ENCODE peak calls at places on chromosomes 2 and 18, in four cellular contexts. T is HepG2, U is GM12878, G is K562. D is an unnamed sample.

GRCh38 chr2:101119431-101119830 is 31.8 kb downstream of the TBC1D8 start:
- DNase-seq in G (no peak), T (no peak), U (no peak), D (no peak)

GRCh38 chr2:185006481-185006880 is 408.2 kb downstream of the ZNF804A start:
- DNase-seq in G (no peak), T (no peak), U (no peak), D (no peak)

GRCh38 chr18:78711971-78712370 is 267.6 kb upstream of the SALL3 start:
- DNase-seq in T (no peak), G (no peak), U (no peak), D (no peak)

GRCh38 chr2:106054880-106055655 is 139.0 kb downstream of the UXS1 start:
- DNase-seq in U (no peak), T (no peak), G (no peak), D (no peak)

GRCh38 chr2:133054297-133054696 is 384.3 kb upstream of the LYPD1 start:
- DNase-seq in T (no peak), G (no peak), U (no peak), D (no peak)

GRCh38 chr18:24112874-24113615 is 25.8 kb upstream of the CABYR start:
- DNase-seq in U (no peak), T (peak), G (no peak), D (peak)

GRCh38 chr2:5693288-5694015 is 1.3 kb downstream of the SOX11 start:
- DNase-seq in T (no peak), G (no peak), U (no peak), D (no peak)

GRCh38 chr2:71282493-71282892 is 49.1 kb upstream of the ZNF638 start:
- DNase-seq in G (peak), U (no peak), T (peak), D (peak)

GRCh38 chr2:1101982-1102381 is 151.3 kb downstream of the SNTG2 start:
- DNase-seq in U (no peak), T (no peak), G (no peak), D (no peak)

GRCh38 chr2:208252766-208253492 is 1.9 kb downstream of the IDH1 start:
- DNase-seq in U (no peak), T (peak), G (peak), D (peak)

GRCh38 chr18:23452347-23452727 is 750 bp upstream of the RIOK3 start:
- DNase-seq in G (no peak), T (no peak), U (no peak), D (no peak)

GRCh38 chr2:188369365-188369764 is 77.7 kb downstream of the GULP1 start:
- DNase-seq in U (no peak), T (peak), G (peak), D (peak)

GRCh38 chr2:96914332-96914731 is 44.5 kb upstream of the SEMA4C start:
- DNase-seq in G (no peak), U (no peak), T (no peak), D (no peak)

GRCh38 chr2:29702276-29702675 is 219.1 kb downstream of the ALK start:
- DNase-seq in U (no peak), T (no peak), G (no peak), D (no peak)

GRCh38 chr2:88265352-88265960 is 95.3 kb downstream of the THNSL2 start:
- DNase-seq in G (peak), T (peak), U (peak), D (peak)

GRCh38 chr2:200477667-200478121 is 32.2 kb downstream of the KCTD18 start:
- DNase-seq in U (no peak), G (no peak), T (no peak), D (no peak)

GRCh38 chr2:118255771-118256372 is 167.6 kb downstream of the INSIG2 start:
- DNase-seq in T (no peak), G (no peak), U (no peak), D (no peak)
- TF ChIP-seq MAX in T (no peak), G (no peak), U (no peak), D (no peak)

GRCh38 chr2:211133766-211134165 is 577.4 kb downstream of the CPS1 start:
- DNase-seq in G (no peak), T (no peak), U (no peak), D (no peak)
- TF ChIP-seq JUNB in G (no peak), T (no peak), U (no peak), D (no peak)

GRCh38 chr2:240451791-240452470 is 16.5 kb downstream of the GPC1 start:
- DNase-seq in T (no peak), U (no peak), G (no peak), D (no peak)

GRCh38 chr2:240451108-240451611 is 15.7 kb downstream of the GPC1 start:
- DNase-seq in U (no peak), T (no peak), G (no peak), D (no peak)

GRCh38 chr2:240448387-240449274 is 13.2 kb downstream of the GPC1 start:
- DNase-seq in U (no peak), G (no peak), T (no peak), D (no peak)

GRCh38 chr2:240449764-240450531 is 14.5 kb downstream of the GPC1 start:
- DNase-seq in T (no peak), G (no peak), U (no peak), D (no peak)

GRCh38 chr2:240450532-240451107 is 15.2 kb downstream of the GPC1 start:
- DNase-seq in U (no peak), T (no peak), G (no peak), D (no peak)
- TF ChIP-seq MAX in U (no peak), T (no peak), G (no peak), D (peak)

DNA sequence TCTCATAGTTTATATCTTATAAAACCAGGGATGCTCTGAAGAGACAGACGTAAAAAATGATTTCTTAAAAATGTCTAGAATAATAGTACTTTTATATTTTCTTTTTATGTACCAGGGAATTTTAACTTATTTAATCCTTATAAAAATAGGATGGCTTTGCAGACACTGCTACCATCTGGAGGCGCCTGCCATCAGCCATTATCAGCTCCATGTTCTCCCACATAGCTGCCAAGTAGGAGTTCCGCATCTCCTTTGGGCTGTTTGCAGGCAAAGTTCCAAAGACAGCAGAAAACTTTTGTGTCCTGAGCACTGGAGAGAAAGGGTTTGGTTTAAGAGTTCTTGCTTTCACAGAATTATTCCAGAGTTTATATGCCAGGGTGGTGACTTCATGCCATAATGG is 69.2 kb downstream of the MTX2 start:
- DNase-seq in U (no peak), G (no peak), T (no peak), D (no peak)
- TF ChIP-seq JUNB in U (no peak), G (no peak), T (no peak), D (no peak)

DNA sequence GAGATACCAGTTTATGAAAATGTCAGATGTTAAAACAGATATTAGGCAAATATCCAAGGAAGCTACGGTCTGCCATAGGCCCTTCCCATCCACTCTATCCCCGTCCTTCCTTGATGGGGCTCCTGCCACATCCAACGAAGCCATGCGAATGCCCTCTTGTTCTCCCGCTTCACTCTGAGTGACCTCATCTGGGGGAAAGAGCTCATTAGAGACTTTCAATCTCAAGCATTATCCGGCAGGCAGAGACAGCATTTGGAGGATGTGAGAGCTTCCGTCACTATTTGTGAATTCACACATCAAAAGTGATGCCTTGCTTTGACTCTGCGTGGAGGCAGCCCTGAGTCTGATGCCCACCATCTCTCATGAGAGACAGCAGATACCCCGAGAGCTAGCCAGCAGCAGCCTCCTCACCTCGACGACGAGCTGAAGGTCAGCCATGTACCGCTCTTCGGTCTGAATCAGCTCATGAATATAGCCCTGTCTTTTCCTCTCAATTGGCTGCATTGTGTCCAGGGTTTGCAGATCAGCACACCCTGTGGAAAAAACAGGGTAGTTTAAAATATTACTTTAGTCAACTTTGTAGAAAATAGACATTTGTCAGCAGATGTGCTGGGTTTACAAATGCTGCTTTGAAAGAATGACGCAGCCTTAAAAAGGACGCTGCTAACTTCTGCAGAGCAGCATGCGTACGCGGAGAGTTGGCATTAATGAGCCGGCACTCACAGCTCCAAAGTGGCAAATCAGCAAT is 45.9 kb downstream of the FAM228A start:
- DNase-seq in G (no peak), T (no peak), U (no peak), D (no peak)
- TF ChIP-seq MAX in G (no peak), T (no peak), U (no peak), D (no peak)

DNA sequence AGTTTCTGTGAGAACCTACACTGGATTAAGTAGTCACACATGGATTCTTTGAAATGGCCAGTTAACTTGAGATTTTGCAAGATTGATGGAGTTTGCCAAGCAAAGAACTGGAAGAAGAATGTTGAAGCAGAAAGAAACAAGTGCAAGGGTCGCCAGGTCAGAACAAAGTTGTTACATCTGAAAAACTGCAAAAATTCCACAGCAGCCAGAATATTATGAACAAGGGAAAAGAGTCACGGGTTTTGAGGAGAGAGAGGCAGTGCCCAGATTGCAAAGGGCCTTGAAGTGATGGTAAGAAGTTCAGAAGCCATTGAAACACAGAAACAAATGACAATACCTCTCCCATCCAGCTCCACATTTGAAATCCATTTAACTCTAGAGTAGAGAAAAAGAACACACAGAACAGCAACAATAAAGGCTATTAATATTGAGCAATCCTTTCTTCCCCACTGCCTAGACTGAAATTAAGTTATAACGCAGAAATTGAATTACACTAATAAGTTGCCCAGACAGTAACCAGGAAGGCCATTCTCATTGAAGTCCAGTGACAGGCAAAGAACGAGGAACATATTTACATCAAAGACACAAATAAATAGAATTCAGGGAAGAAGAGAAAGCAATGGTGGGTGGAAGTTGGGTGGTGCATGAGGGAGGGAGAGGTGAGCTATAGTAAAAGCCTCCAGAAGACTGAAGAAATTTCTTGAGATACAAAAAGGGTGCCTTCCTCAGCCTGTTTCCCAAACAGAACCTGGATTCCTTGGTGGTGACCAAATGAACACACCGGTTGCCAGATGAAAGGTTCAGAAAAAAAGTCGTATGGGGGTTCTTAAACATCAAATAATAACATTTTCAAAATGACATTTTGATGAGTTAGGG is 80.6 kb downstream of the ARHGAP15 start:
- DNase-seq in U (no peak), T (no peak), G (no peak), D (no peak)
- TF ChIP-seq JUNB in U (no peak), T (no peak), G (no peak), D (no peak)

D was measured in A549.